ENCODE peak calls at places on chromosomes 5 and 9, in seven cellular contexts. A is esophagus squamous epithelium, X is body of pancreas, N is A549, H is ovary, C is breast epithelium, U is uterus. F is an unnamed sample. For H3K4me1, the result is how much of the 10 kb centered on the place peaks cover.

GRCh38 chr5:124655943-124656459 is 90.4 kb downstream of the ZNF608 start:
- DNase-seq in A (no peak), X (peak), N (peak), H (no peak), C (no peak), U (no peak), F (no peak)

GRCh38 chr5:154077692-154078091 is 38.9 kb downstream of the MFAP3 start:
- DNase-seq in A (no peak), X (peak), N (no peak), H (no peak), C (no peak), U (no peak), F (peak)

GRCh38 chr5:55226934-55227737 is at the start of gene MCIDAS:
- DNase-seq in A (no peak), X (peak), N (peak), H (peak), C (no peak), U (no peak), F (peak)

GRCh38 chr9:137015976-137016375 is 12.1 kb downstream of the ABCA2 start:
- DNase-seq in A (no peak), X (no peak), N (no peak), H (no peak), C (no peak), U (no peak), F (no peak)

GRCh38 chr9:80074439-80074838 is 502.7 kb downstream of the TLE4 start:
- DNase-seq in A (no peak), X (peak), N (no peak), H (peak), C (peak), U (peak), F (no peak)

GRCh38 chr9:91391426-91392217 is 29.9 kb upstream of the AUH start:
- DNase-seq in A (no peak), X (no peak), N (no peak), H (no peak), C (no peak), U (no peak), F (no peak)

GRCh38 chr9:70411930-70412677 is 2.4 kb downstream of the KLF9 start:
- DNase-seq in A (peak), X (peak), N (no peak), H (peak), C (peak), U (peak), F (peak)

GRCh38 chr5:60055168-60055567 is 161.6 kb upstream of the PDE4D start:
- DNase-seq in A (no peak), X (no peak), N (no peak), H (no peak), C (no peak), U (no peak), F (no peak)

GRCh38 chr9:28808042-28808441 is 1234.8 kb upstream of the C9orf72 start:
- DNase-seq in A (no peak), X (no peak), N (peak), H (no peak), C (no peak), U (no peak), F (no peak)

GRCh38 chr5:14914603-14915277 is 43.2 kb upstream of the ANKH start:
- DNase-seq in A (no peak), X (no peak), N (no peak), H (no peak), C (no peak), U (no peak), F (no peak)

GRCh38 chr5:157088342-157088990 is 20.4 kb downstream of the HAVCR2 start:
- DNase-seq in A (no peak), X (no peak), N (no peak), H (no peak), C (no peak), U (no peak), F (no peak)

GRCh38 chr9:128457207-128457606 is 1.4 kb downstream of the ODF2 start:
- DNase-seq in A (no peak), X (no peak), N (no peak), H (no peak), C (no peak), U (no peak), F (no peak)

GRCh38 chr9:106059886-106060285 is 365.5 kb downstream of the TMEM38B start:
- DNase-seq in A (no peak), X (no peak), N (no peak), H (no peak), C (no peak), U (no peak), F (no peak)

GRCh38 chr9:137502008-137502913 is 43.1 kb upstream of the NSMF start:
- DNase-seq in A (no peak), X (no peak), N (peak), H (no peak), C (no peak), U (no peak), F (no peak)

GRCh38 chr9:134461436-134461982 is 135.3 kb downstream of the RXRA start:
- DNase-seq in A (no peak), X (no peak), N (no peak), H (no peak), C (no peak), U (no peak), F (no peak)

GRCh38 chr5:36788365-36788764 is 88.2 kb upstream of the NIPBL start:
- DNase-seq in A (no peak), X (no peak), N (no peak), H (no peak), C (no peak), U (no peak), F (no peak)
- H3K4me1 ChIP-seq in A (under half), X (under half), N (under half), H (under half), C (under half), U (under half), F (under half)

GRCh38 chr9:33164138-33164809 is 2.9 kb downstream of the B4GALT1 start:
- DNase-seq in A (no peak), X (no peak), N (no peak), H (no peak), C (no peak), U (no peak), F (no peak)

GRCh38 chr9:33163433-33164137 is 3.6 kb downstream of the B4GALT1 start:
- DNase-seq in A (no peak), X (no peak), N (no peak), H (peak), C (no peak), U (no peak), F (no peak)

GRCh38 chr9:33167084-33167948 is at the start of gene B4GALT1:
- DNase-seq in A (peak), X (peak), N (peak), H (peak), C (peak), U (peak), F (peak)

GRCh38 chr9:33166263-33167083 is 663 bp downstream of the B4GALT1 start:
- DNase-seq in A (no peak), X (no peak), N (no peak), H (peak), C (peak), U (no peak), F (peak)

DNA sequence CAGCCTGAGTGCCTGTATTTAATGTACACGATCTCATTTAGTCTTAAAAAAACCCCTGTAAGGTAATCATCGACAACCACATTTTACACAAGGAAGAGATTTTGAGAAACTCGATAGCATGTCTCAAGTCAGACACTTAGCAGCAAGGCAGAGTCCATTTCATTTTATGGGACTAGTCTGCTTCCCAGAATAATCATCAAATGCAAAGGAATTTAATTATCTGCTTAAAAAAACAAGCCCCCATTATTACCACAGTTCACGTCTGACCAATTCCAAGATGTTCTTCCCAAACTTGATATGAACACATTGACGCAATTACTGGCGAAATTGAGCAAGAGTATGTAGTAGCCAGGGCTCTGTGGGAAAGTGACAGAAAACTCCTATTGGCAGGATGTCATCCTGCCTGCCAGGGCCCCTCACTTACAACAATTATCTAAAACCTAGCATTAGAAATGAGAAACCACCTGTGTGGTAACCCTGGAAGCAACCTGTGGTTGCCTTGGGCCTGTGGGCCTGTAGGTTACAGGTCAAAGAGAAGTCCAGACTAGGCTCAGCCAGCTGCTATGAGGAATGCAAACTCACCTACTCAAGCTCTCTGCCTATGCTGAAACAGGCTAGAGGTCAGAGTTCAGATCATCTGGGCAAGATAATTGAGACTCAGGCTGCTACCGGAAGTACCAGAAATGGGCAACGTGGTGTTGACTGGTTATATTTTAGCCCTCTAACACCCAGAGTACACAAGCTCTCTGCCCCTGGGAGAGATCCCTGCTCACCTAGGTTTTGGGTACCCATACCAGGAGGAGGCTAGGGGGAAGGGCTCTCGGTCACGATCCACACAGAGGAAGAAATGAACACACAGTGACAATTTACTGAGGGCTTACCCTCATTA is 1.6 kb downstream of the B4GALT1 start:
- DNase-seq in A (no peak), X (peak), N (peak), H (peak), C (peak), U (peak), F (peak)
- TF ChIP-seq POLR2A in A (peak), X (peak), N (no peak), H (peak), C (no peak), U (peak), F (peak)

GRCh38 chr5:143509758-143510221 is 106.3 kb upstream of the NR3C1 start:
- DNase-seq in A (no peak), X (no peak), N (no peak), H (no peak), C (no peak), U (no peak), F (no peak)

GRCh38 chr5:143505934-143506333 is 102.4 kb upstream of the NR3C1 start:
- DNase-seq in A (no peak), X (no peak), N (no peak), H (no peak), C (no peak), U (no peak), F (no peak)

GRCh38 chr5:143505354-143505753 is 101.9 kb upstream of the NR3C1 start:
- DNase-seq in A (no peak), X (no peak), N (no peak), H (no peak), C (no peak), U (no peak), F (no peak)

GRCh38 chr5:143511736-143512135 is 108.2 kb upstream of the NR3C1 start:
- DNase-seq in A (no peak), X (no peak), N (no peak), H (no peak), C (no peak), U (no peak), F (no peak)

DNA sequence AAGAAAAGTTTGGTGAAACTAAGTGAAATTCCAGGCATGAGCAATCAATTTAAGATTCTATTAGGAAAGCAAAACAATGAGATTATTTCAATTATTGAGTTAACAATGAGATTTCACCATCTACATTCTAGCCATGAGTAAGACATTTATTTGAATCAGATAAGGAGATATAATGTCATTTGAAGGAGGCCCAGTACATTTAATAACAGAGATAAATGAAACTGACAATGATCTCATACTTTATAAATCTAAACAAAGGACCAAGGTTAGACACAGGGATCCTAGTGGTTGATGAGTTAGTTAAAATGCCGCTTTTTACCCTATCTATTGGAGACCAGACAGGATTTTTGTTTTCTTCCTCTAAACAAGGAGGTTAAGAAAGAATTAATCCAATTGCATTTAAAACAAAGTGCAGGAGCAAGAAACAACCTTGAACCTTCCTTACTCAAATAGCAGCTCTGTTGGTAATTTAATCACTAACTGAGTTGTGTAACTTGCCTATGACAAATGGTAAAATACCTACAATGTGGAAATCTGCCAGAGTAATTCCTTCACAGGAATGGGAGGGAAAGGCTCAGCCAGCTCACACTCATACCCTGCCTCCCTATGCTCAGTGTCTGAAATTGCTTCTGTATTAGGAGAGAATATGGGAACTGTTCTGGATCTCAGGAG is 103.5 kb upstream of the NR3C1 start:
- DNase-seq in A (no peak), X (peak), N (peak), H (no peak), C (peak), U (no peak), F (no peak)
- TF ChIP-seq CTCF in A (no peak), X (peak), N (peak), H (no peak), C (no peak), U (no peak), F (peak)

GRCh38 chr5:158851488-158851887 is 248.2 kb downstream of the EBF1 start:
- DNase-seq in A (no peak), X (no peak), N (no peak), H (no peak), C (no peak), U (no peak), F (no peak)
- H3K4me1 ChIP-seq in A (under half), X (under half), N (under half), H (under half), C (under half), U (under half), F (under half)

GRCh38 chr9:69118656-69119055 is 55.4 kb upstream of the TJP2 start:
- DNase-seq in A (no peak), X (no peak), N (no peak), H (no peak), C (no peak), U (no peak), F (no peak)

GRCh38 chr9:69122086-69122390 is 52.0 kb upstream of the TJP2 start:
- DNase-seq in A (no peak), X (peak), N (peak), H (peak), C (peak), U (peak), F (peak)

GRCh38 chr9:69122391-69123141 is 51.5 kb upstream of the TJP2 start:
- DNase-seq in A (no peak), X (peak), N (no peak), H (no peak), C (no peak), U (no peak), F (peak)

GRCh38 chr9:69120380-69121154 is 53.5 kb upstream of the TJP2 start:
- DNase-seq in A (no peak), X (peak), N (no peak), H (peak), C (peak), U (no peak), F (peak)

DNA sequence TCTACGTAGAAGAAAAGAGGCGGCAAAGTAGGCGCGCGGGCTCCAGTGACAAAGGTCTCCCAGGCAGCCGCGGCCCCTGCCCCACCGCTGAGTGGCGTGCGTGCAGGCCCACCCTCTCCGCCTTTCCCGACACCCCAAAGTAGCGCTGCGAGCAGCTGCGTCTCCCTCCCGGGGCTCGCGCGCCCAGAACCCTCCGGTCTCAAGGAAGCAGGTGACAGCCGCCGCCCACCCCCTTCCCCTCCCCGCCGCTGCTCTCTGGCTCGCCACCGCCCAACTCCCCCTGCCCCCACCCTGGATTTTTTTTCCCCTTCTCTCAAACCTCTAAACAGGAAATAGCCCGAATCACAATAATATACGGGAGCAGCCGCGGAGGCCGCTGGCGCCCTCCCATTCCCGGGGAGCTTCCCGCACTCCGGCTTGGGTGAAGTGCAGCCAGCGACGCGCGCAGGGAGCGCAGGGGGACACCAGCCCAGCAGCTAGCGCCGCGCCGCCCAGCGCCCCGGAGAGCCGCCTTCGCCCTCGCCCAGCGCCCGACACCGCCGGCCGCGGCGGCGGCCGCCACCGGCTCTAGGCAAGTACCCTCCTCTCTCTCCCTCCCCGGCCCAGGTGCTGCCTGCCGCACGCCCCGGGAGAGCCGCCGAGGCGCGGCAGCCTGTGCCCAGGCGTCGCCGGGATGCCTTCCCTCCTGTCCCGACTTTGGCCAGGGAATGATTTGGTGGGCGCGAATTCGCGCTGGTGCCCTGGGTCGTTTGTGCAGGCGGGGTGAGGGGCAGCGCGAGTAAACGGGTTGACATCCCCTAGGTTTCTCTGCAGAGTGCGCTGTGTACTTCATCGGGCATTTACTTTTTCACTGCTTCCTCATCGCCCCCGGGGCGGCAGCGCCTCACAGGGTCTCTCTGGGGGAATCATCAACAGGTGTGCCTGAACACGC is 52.7 kb upstream of the TJP2 start:
- DNase-seq in A (no peak), X (peak), N (peak), H (peak), C (peak), U (peak), F (peak)
- TF ChIP-seq POLR2A in A (no peak), X (peak), N (no peak), H (no peak), C (no peak), U (no peak), F (no peak)

GRCh38 chr9:108270041-108270440 is 585.7 kb downstream of the ACTL7B start:
- DNase-seq in A (no peak), X (no peak), N (no peak), H (no peak), C (no peak), U (no peak), F (no peak)
- TF ChIP-seq CTCF in A (no peak), X (no peak), N (no peak), H (no peak), C (no peak), U (no peak), F (no peak)

DNA sequence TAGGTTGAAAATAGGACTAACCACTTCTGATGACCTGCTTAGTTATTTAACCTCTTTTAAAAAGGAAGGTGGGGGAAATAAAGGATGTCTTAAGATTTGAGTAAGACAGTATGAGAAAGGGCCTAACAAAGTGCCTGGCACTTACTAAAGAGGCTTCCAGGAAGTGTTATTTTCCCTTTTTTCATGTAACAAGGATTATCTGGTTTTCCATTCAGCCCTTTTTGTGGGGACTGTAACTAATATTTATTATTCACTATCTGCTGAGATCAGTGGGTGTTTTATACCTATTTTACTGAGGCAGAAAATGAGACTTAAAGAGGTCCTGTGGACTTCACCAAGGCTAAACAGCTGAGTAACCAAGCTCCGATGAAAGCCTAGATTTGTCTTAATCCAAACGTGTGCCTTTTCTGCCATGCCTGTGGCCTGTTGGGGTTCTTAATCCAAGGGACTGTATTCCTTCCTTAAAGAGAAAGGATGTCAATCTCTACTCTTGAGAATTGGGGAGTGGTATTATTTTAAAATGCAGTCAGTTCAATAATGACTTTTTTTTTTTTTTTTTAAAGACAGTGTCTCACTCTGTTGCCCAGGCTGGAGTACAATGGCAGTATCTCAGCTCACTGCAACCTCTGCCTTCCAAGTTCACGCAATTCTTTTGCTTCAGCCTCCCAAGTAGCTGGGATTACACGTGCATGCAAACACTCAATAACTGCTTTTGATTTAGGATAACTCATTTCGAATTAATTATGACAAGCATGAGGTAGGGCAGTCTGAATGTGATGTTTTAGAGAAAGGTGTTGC is 6.5 kb downstream of the JMY start:
- DNase-seq in A (no peak), X (no peak), N (no peak), H (no peak), C (no peak), U (no peak), F (no peak)
- H3K4me1 ChIP-seq in A (under half), X (under half), N (under half), H (under half), C (under half), U (under half), F (under half)

GRCh38 chr5:79511945-79512493 is 1.9 kb downstream of the HOMER1 start:
- DNase-seq in A (no peak), X (no peak), N (no peak), H (no peak), C (no peak), U (no peak), F (no peak)

GRCh38 chr5:79510638-79511037 is 3.3 kb downstream of the HOMER1 start:
- DNase-seq in A (no peak), X (peak), N (no peak), H (no peak), C (no peak), U (no peak), F (no peak)

GRCh38 chr5:79512692-79513518 is 1.0 kb downstream of the HOMER1 start:
- DNase-seq in A (no peak), X (no peak), N (no peak), H (no peak), C (no peak), U (no peak), F (no peak)

GRCh38 chr5:79514391-79515105 is 614 bp upstream of the HOMER1 start:
- DNase-seq in A (peak), X (peak), N (peak), H (peak), C (peak), U (peak), F (peak)

GRCh38 chr5:79513519-79514390 is at the start of gene HOMER1:
- DNase-seq in A (no peak), X (peak), N (peak), H (peak), C (peak), U (peak), F (peak)
- TF ChIP-seq POLR2A in A (no peak), X (no peak), N (peak), H (no peak), C (no peak), U (no peak), F (no peak)

F was measured in right lobe of liver.